ENCODE peak calls at places on chromosomes 11 and 22, in five cellular contexts. Y, X, J, V and Z are unnamed samples.

GRCh38 chr11:117840881-117841581 is 16.5 kb upstream of the FXYD2 start:
- DNase-seq in J (no peak), X (no peak), Y (no peak), V (no peak), Z (no peak)

GRCh38 chr11:130533113-130533803 is 84.8 kb downstream of the ADAMTS15 start:
- DNase-seq in V (no peak), J (no peak), Y (no peak), X (no peak), Z (no peak)

GRCh38 chr22:49577168-49578060 is 250.3 kb downstream of the BRD1 start:
- DNase-seq in V (no peak), J (no peak), Y (peak), X (no peak), Z (no peak)

GRCh38 chr11:114354076-114354475 is 46.2 kb downstream of the C11orf71 start:
- DNase-seq in V (no peak), J (no peak), Y (no peak), X (peak), Z (peak)

GRCh38 chr11:124595302-124595701 is 15.9 kb upstream of the PANX3 start:
- DNase-seq in X (no peak), V (no peak), Y (no peak), J (no peak), Z (no peak)

GRCh38 chr11:121426476-121427454 is 25.3 kb upstream of the SORL1 start:
- DNase-seq in X (no peak), J (peak), Y (peak), V (peak), Z (peak)

GRCh38 chr11:67071420-67072284 is 15.0 kb downstream of the RHOD start:
- DNase-seq in Y (peak), J (peak), X (no peak), V (peak), Z (peak)

GRCh38 chr11:1936781-1937615 is 10.1 kb upstream of the MRPL23 start:
- DNase-seq in X (no peak), V (peak), Y (no peak), J (no peak), Z (no peak)

GRCh38 chr11:46421257-46421880 is 29.8 kb upstream of the CHRM4 start:
- DNase-seq in X (no peak), Y (no peak), J (no peak), V (no peak), Z (no peak)

GRCh38 chr11:57248780-57249383 is 11.8 kb upstream of the APLNR start:
- DNase-seq in V (peak), Y (peak), J (peak), X (peak), Z (peak)

GRCh38 chr11:61609000-61609969 is 28.4 kb upstream of the SYT7 start:
- DNase-seq in J (peak), V (no peak), X (no peak), Y (no peak), Z (no peak)

GRCh38 chr11:8608646-8609045 is 14.6 kb upstream of the STK33 start:
- DNase-seq in X (no peak), V (no peak), Y (no peak), J (no peak), Z (no peak)

GRCh38 chr11:89516496-89516895 is 25.3 kb upstream of the NOX4 start:
- DNase-seq in X (no peak), J (no peak), Y (no peak), V (no peak), Z (peak)

GRCh38 chr22:22369962-22370265 is 125.3 kb downstream of the VPREB1 start:
- DNase-seq in X (no peak), Y (no peak), J (no peak), V (no peak), Z (no peak)

GRCh38 chr11:95652002-95652472 is 137.5 kb downstream of the FAM76B start:
- DNase-seq in J (no peak), X (no peak), Y (no peak), V (no peak), Z (no peak)

GRCh38 chr22:49502126-49502826 is 325.4 kb downstream of the BRD1 start:
- DNase-seq in V (no peak), X (peak), J (no peak), Y (no peak), Z (peak)

GRCh38 chr11:128532016-128532570 is 55.3 kb downstream of the ETS1 start:
- DNase-seq in J (no peak), V (no peak), Y (no peak), X (no peak), Z (no peak)

GRCh38 chr22:22242488-22242887 is 2.1 kb upstream of the VPREB1 start:
- DNase-seq in Y (no peak), J (no peak), X (no peak), V (no peak), Z (no peak)

GRCh38 chr11:130477646-130478203 is 29.3 kb downstream of the ADAMTS15 start:
- DNase-seq in Y (no peak), V (no peak), J (no peak), X (no peak), Z (no peak)

GRCh38 chr22:42720263-42721044 is at the start of gene A4GALT:
- DNase-seq in X (no peak), J (peak), Y (peak), V (no peak), Z (no peak)

GRCh38 chr11:64085915-64086262 is 50.2 kb downstream of the FLRT1 start:
- DNase-seq in X (no peak), Y (no peak), V (no peak), J (no peak), Z (no peak)

GRCh38 chr11:69905611-69906452 is 86.6 kb upstream of the FGF3 start:
- DNase-seq in J (no peak), Y (no peak), V (no peak), X (no peak), Z (no peak)

GRCh38 chr11:132186699-132187098 is 816.3 kb downstream of the NTM start:
- DNase-seq in Y (no peak), V (no peak), J (peak), X (no peak), Z (no peak)

GRCh38 chr11:33534575-33534974 is 166.1 kb downstream of the C11orf91 start:
- DNase-seq in V (no peak), J (no peak), Y (no peak), X (no peak), Z (no peak)

GRCh38 chr11:11505701-11506100 is 116.1 kb downstream of the GALNT18 start:
- DNase-seq in V (no peak), Y (no peak), J (no peak), X (no peak), Z (no peak)

GRCh38 chr11:12723410-12724297 is 49.4 kb downstream of the TEAD1 start:
- DNase-seq in J (no peak), V (no peak), X (no peak), Y (no peak), Z (peak)

GRCh38 chr11:3154001-3154599 is 11.0 kb downstream of the OSBPL5 start:
- DNase-seq in X (no peak), J (no peak), V (no peak), Y (no peak), Z (no peak)

GRCh38 chr11:46127150-46127638 is 5.9 kb upstream of the PHF21A start:
- DNase-seq in Y (peak), X (peak), V (peak), J (peak), Z (peak)

GRCh38 chr11:11250470-11250869 is 102.6 kb downstream of the CSNK2A3 start:
- DNase-seq in J (no peak), X (no peak), V (no peak), Y (no peak), Z (peak)